ENCODE peak calls at places on chromosomes 1 and 21, in six cellular contexts. One of them, this sample, is unnamed.

GRCh38 chr21:46136739-46137349 is 18.5 kb downstream of the FTCD start:
- DNase-seq in A673: no peak
- DNase-seq in IMR-90: no peak
- DNase-seq in psoas muscle: no peak
- DNase-seq in mammary epithelial cell: no peak
- DNase-seq in HCT116: no peak
- DNase-seq in this sample: no peak

GRCh38 chr1:116166011-116166571 is 54.9 kb downstream of the MAB21L3 start:
- DNase-seq in A673: no peak
- DNase-seq in IMR-90: no peak
- DNase-seq in psoas muscle: no peak
- DNase-seq in mammary epithelial cell: no peak
- DNase-seq in HCT116: no peak
- DNase-seq in this sample: no peak

GRCh38 chr1:87130437-87130836 is 198.2 kb upstream of the LMO4 start:
- DNase-seq in A673: no peak
- DNase-seq in IMR-90: no peak
- DNase-seq in psoas muscle: no peak
- DNase-seq in mammary epithelial cell: no peak
- DNase-seq in HCT116: no peak
- DNase-seq in this sample: no peak

GRCh38 chr1:232512712-232513111 is 117.2 kb downstream of the SIPA1L2 start:
- DNase-seq in A673: no peak
- DNase-seq in IMR-90: no peak
- DNase-seq in psoas muscle: no peak
- DNase-seq in mammary epithelial cell: no peak
- DNase-seq in HCT116: no peak
- DNase-seq in this sample: no peak

GRCh38 chr1:29341936-29342335 is 105.6 kb downstream of the PTPRU start:
- DNase-seq in A673: no peak
- DNase-seq in IMR-90: no peak
- DNase-seq in psoas muscle: no peak
- DNase-seq in mammary epithelial cell: no peak
- DNase-seq in HCT116: no peak
- DNase-seq in this sample: no peak

GRCh38 chr1:184974086-184974836 is at the start of gene NIBAN1:
- DNase-seq in A673: peak
- DNase-seq in IMR-90: peak
- DNase-seq in psoas muscle: peak
- DNase-seq in mammary epithelial cell: peak
- DNase-seq in HCT116: peak
- DNase-seq in this sample: peak

GRCh38 chr1:34663031-34663430 is 91.8 kb upstream of the GJB5 start:
- DNase-seq in A673: no peak
- DNase-seq in IMR-90: no peak
- DNase-seq in psoas muscle: no peak
- DNase-seq in mammary epithelial cell: no peak
- DNase-seq in HCT116: no peak
- DNase-seq in this sample: no peak

GRCh38 chr1:203039609-203040517 is 13.6 kb downstream of the PPFIA4 start:
- DNase-seq in A673: peak
- DNase-seq in IMR-90: no peak
- DNase-seq in psoas muscle: no peak
- DNase-seq in mammary epithelial cell: peak
- DNase-seq in HCT116: no peak
- DNase-seq in this sample: no peak

GRCh38 chr1:66444438-66445265 is 89.3 kb upstream of the SGIP1 start:
- DNase-seq in A673: no peak
- DNase-seq in IMR-90: no peak
- DNase-seq in psoas muscle: no peak
- DNase-seq in mammary epithelial cell: no peak
- DNase-seq in HCT116: no peak
- DNase-seq in this sample: no peak

GRCh38 chr1:163813251-163813650 is 491.5 kb downstream of the NUF2 start:
- DNase-seq in A673: no peak
- DNase-seq in IMR-90: no peak
- DNase-seq in psoas muscle: no peak
- DNase-seq in mammary epithelial cell: no peak
- DNase-seq in HCT116: no peak
- DNase-seq in this sample: no peak

GRCh38 chr1:242427519-242427918 is 97.0 kb downstream of the PLD5 start:
- DNase-seq in A673: no peak
- DNase-seq in IMR-90: no peak
- DNase-seq in psoas muscle: no peak
- DNase-seq in mammary epithelial cell: no peak
- DNase-seq in HCT116: no peak
- DNase-seq in this sample: no peak

GRCh38 chr1:204216236-204216635 is 2.4 kb upstream of the GOLT1A start:
- DNase-seq in A673: no peak
- DNase-seq in IMR-90: no peak
- DNase-seq in psoas muscle: no peak
- DNase-seq in mammary epithelial cell: no peak
- DNase-seq in HCT116: no peak
- DNase-seq in this sample: no peak

GRCh38 chr1:201559679-201560162 is 20.8 kb downstream of the NAV1 start:
- DNase-seq in A673: peak
- DNase-seq in IMR-90: peak
- DNase-seq in psoas muscle: peak
- DNase-seq in mammary epithelial cell: peak
- DNase-seq in HCT116: peak
- DNase-seq in this sample: peak

GRCh38 chr1:116435806-116436486 is 62.9 kb downstream of the ATP1A1 start:
- DNase-seq in A673: no peak
- DNase-seq in IMR-90: no peak
- DNase-seq in psoas muscle: no peak
- DNase-seq in mammary epithelial cell: no peak
- DNase-seq in HCT116: no peak
- DNase-seq in this sample: no peak

GRCh38 chr21:35066824-35067223 is 17.7 kb upstream of the RUNX1 start:
- DNase-seq in A673: no peak
- DNase-seq in IMR-90: no peak
- DNase-seq in psoas muscle: no peak
- DNase-seq in mammary epithelial cell: no peak
- DNase-seq in HCT116: no peak
- DNase-seq in this sample: no peak

GRCh38 chr1:44500181-44501021 is 95.3 kb downstream of the RNF220 start:
- DNase-seq in A673: no peak
- DNase-seq in IMR-90: no peak
- DNase-seq in psoas muscle: no peak
- DNase-seq in mammary epithelial cell: no peak
- DNase-seq in HCT116: no peak
- DNase-seq in this sample: no peak

GRCh38 chr1:218273757-218274505 is 11.2 kb upstream of the RRP15 start:
- DNase-seq in A673: no peak
- DNase-seq in IMR-90: no peak
- DNase-seq in psoas muscle: no peak
- DNase-seq in mammary epithelial cell: no peak
- DNase-seq in HCT116: no peak
- DNase-seq in this sample: no peak

GRCh38 chr1:241532864-241533263 is 686 bp downstream of the KMO start:
- DNase-seq in A673: no peak
- DNase-seq in IMR-90: no peak
- DNase-seq in psoas muscle: no peak
- DNase-seq in mammary epithelial cell: peak
- DNase-seq in HCT116: no peak
- DNase-seq in this sample: no peak

GRCh38 chr1:56676571-56677035 is 31.5 kb downstream of the PRKAA2 start:
- DNase-seq in A673: no peak
- DNase-seq in IMR-90: peak
- DNase-seq in psoas muscle: no peak
- DNase-seq in mammary epithelial cell: peak
- DNase-seq in HCT116: no peak
- DNase-seq in this sample: peak

GRCh38 chr1:116403506-116404136 is 30.6 kb downstream of the ATP1A1 start:
- DNase-seq in A673: no peak
- DNase-seq in IMR-90: no peak
- DNase-seq in psoas muscle: no peak
- DNase-seq in mammary epithelial cell: no peak
- DNase-seq in HCT116: no peak
- DNase-seq in this sample: no peak

GRCh38 chr1:53361541-53361961 is 33.7 kb upstream of the LRP8 start:
- DNase-seq in A673: no peak
- DNase-seq in IMR-90: no peak
- DNase-seq in psoas muscle: no peak
- DNase-seq in mammary epithelial cell: no peak
- DNase-seq in HCT116: no peak
- DNase-seq in this sample: no peak

GRCh38 chr1:53362270-53362669 is 34.4 kb upstream of the LRP8 start:
- DNase-seq in A673: no peak
- DNase-seq in IMR-90: no peak
- DNase-seq in psoas muscle: no peak
- DNase-seq in mammary epithelial cell: no peak
- DNase-seq in HCT116: no peak
- DNase-seq in this sample: no peak

GRCh38 chr1:53365405-53366063 is 37.7 kb upstream of the LRP8 start:
- DNase-seq in A673: no peak
- DNase-seq in IMR-90: no peak
- DNase-seq in psoas muscle: no peak
- DNase-seq in mammary epithelial cell: no peak
- DNase-seq in HCT116: no peak
- DNase-seq in this sample: no peak

GRCh38 chr1:53359934-53360276 is 32.0 kb upstream of the LRP8 start:
- DNase-seq in A673: no peak
- DNase-seq in IMR-90: no peak
- DNase-seq in psoas muscle: no peak
- DNase-seq in mammary epithelial cell: no peak
- DNase-seq in HCT116: no peak
- DNase-seq in this sample: no peak

DNA sequence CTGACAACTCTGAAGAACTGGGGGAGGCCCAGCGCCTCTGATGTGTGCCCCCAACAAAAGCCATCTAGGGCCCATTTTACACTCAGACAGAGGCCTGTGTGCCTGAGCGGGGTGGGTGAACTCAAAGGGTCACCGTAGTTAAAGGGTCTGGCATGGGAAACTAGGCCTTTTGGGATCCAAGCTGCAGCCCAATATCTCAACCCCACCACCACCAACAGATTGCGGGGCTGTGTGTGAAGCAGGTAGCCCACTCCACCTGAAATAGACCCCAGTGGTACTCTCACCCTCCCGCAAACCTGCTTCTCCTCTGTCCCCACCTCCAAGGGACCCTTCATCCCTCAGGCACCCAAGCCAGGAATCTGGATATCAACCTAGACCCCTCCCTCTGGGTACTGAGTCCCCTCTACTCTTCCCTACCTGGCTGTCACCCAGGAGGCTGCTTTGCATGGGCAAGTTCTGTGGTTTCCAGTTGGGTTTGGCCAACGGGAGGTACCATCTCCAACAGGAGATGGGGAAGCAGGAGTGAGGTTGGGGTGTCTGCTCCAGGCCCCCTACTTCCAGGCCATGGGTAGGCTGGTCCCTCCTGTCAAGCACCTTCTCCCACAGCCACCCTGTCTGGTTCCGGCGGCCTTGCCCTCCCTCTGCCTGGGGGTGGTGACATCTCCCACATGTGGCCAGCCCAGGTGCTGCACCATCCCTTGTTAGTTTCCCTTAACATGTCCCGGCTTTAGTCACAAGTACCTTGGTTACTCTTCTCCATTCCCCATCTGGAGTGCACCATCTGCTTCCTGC is 35.2 kb upstream of the LRP8 start:
- DNase-seq in A673: no peak
- DNase-seq in IMR-90: no peak
- DNase-seq in psoas muscle: no peak
- DNase-seq in mammary epithelial cell: no peak
- DNase-seq in HCT116: no peak
- DNase-seq in this sample: no peak
- TF ChIP-seq CTCF in A673: no peak
- TF ChIP-seq CTCF in IMR-90: no peak
- TF ChIP-seq CTCF in psoas muscle: no peak
- TF ChIP-seq CTCF in mammary epithelial cell: no peak
- TF ChIP-seq CTCF in HCT116: no peak
- TF ChIP-seq CTCF in this sample: no peak

DNA sequence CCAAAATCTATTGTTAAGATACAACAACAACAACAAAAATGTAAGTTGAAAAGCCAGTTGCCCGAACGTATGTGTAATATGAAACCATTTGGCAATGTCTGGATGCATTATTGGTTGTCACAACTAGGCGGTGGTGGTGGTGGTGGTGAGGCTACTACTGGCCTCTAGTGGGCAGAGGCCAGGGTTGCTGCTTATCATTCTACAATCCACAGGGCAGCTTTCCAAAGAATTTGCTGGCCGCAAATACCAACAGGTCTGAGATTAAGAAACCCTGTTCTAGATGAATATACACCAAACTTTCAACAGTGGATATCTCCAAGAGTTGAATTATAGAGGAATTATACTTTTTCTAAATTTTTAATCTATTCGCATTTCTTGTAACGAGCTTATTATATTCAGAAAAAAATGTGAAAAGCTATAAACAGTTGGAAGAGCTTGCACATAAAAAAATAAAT is 26.8 kb upstream of the ZNF697 start:
- DNase-seq in A673: peak
- DNase-seq in IMR-90: peak
- DNase-seq in psoas muscle: peak
- DNase-seq in mammary epithelial cell: peak
- DNase-seq in HCT116: peak
- DNase-seq in this sample: peak
- H3K4me3 ChIP-seq in A673: peak
- H3K4me3 ChIP-seq in IMR-90: no peak
- H3K4me3 ChIP-seq in psoas muscle: peak
- H3K4me3 ChIP-seq in mammary epithelial cell: peak
- H3K4me3 ChIP-seq in HCT116: peak
- H3K4me3 ChIP-seq in this sample: no peak

GRCh38 chr1:244556263-244556662 is 95.2 kb downstream of the CATSPERE start:
- DNase-seq in A673: no peak
- DNase-seq in IMR-90: no peak
- DNase-seq in psoas muscle: no peak
- DNase-seq in mammary epithelial cell: no peak
- DNase-seq in HCT116: no peak
- DNase-seq in this sample: no peak

GRCh38 chr1:244548558-244549115 is 87.6 kb downstream of the CATSPERE start:
- DNase-seq in A673: no peak
- DNase-seq in IMR-90: no peak
- DNase-seq in psoas muscle: no peak
- DNase-seq in mammary epithelial cell: no peak
- DNase-seq in HCT116: no peak
- DNase-seq in this sample: no peak

GRCh38 chr1:244557565-244557964 is 95.4 kb upstream of the DESI2 start:
- DNase-seq in A673: no peak
- DNase-seq in IMR-90: no peak
- DNase-seq in psoas muscle: no peak
- DNase-seq in mammary epithelial cell: no peak
- DNase-seq in HCT116: no peak
- DNase-seq in this sample: no peak

GRCh38 chr1:244552336-244552735 is 91.3 kb downstream of the CATSPERE start:
- DNase-seq in A673: no peak
- DNase-seq in IMR-90: no peak
- DNase-seq in psoas muscle: no peak
- DNase-seq in mammary epithelial cell: peak
- DNase-seq in HCT116: no peak
- DNase-seq in this sample: peak
- TF ChIP-seq CTCF in A673: no peak
- TF ChIP-seq CTCF in IMR-90: no peak
- TF ChIP-seq CTCF in psoas muscle: no peak
- TF ChIP-seq CTCF in mammary epithelial cell: no peak
- TF ChIP-seq CTCF in HCT116: no peak
- TF ChIP-seq CTCF in this sample: no peak

DNA sequence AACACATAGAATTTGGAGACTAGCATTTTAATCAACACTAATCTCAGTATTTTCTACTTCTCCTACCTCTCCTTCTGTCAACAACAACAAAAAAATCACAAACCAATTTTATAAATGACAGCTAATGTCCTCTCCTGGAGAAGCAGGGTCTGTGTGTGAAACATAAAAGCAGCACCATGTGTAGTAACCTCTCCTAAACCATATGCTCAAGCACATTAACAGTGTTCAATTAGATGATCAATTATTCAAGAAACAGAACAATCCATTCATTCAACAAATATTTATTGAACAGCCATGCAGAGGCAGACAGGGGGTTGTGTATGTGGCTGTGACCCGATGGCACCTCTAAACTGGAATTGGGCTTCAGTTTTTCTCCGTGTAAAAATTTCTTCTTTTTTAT is 482 bp upstream of the FMN2 start:
- DNase-seq in A673: no peak
- DNase-seq in IMR-90: no peak
- DNase-seq in psoas muscle: no peak
- DNase-seq in mammary epithelial cell: no peak
- DNase-seq in HCT116: no peak
- DNase-seq in this sample: no peak
- H3K4me3 ChIP-seq in A673: no peak
- H3K4me3 ChIP-seq in IMR-90: peak
- H3K4me3 ChIP-seq in psoas muscle: peak
- H3K4me3 ChIP-seq in mammary epithelial cell: no peak
- H3K4me3 ChIP-seq in HCT116: no peak
- H3K4me3 ChIP-seq in this sample: peak